ENCODE peak calls at places on chromosomes 4 and X, in six cellular contexts. One of them, this sample, is unnamed. For H3K9me3, the result is how much of the 10 kb centered on the place peaks cover.

GRCh38 chr4:24933684-24934275 is 20.9 kb upstream of the CCDC149 start:
- DNase-seq in adrenal gland: no peak
- DNase-seq in CD8-positive, alpha-beta memory T cell: no peak
- DNase-seq in aorta: no peak
- DNase-seq in T-helper 17 cell: no peak
- DNase-seq in SK-N-SH: no peak
- DNase-seq in this sample: no peak

GRCh38 chr4:54548831-54549460 is 108.8 kb upstream of the KIT start:
- DNase-seq in adrenal gland: no peak
- DNase-seq in CD8-positive, alpha-beta memory T cell: no peak
- DNase-seq in aorta: no peak
- DNase-seq in T-helper 17 cell: no peak
- DNase-seq in SK-N-SH: no peak
- DNase-seq in this sample: no peak

GRCh38 chr4:138724530-138724929 is 291.1 kb upstream of the NOCT start:
- DNase-seq in adrenal gland: no peak
- DNase-seq in CD8-positive, alpha-beta memory T cell: no peak
- DNase-seq in aorta: no peak
- DNase-seq in T-helper 17 cell: no peak
- DNase-seq in SK-N-SH: no peak
- DNase-seq in this sample: peak

GRCh38 chr4:41734366-41734765 is 14.2 kb downstream of the PHOX2B start:
- DNase-seq in adrenal gland: no peak
- DNase-seq in CD8-positive, alpha-beta memory T cell: no peak
- DNase-seq in aorta: no peak
- DNase-seq in T-helper 17 cell: no peak
- DNase-seq in SK-N-SH: no peak
- DNase-seq in this sample: no peak

GRCh38 chr4:189049682-189050081 is 891.0 kb upstream of the FRG1 start:
- DNase-seq in adrenal gland: no peak
- DNase-seq in CD8-positive, alpha-beta memory T cell: no peak
- DNase-seq in aorta: no peak
- DNase-seq in T-helper 17 cell: no peak
- DNase-seq in SK-N-SH: no peak
- DNase-seq in this sample: no peak

GRCh38 chrX:47649302-47649701 is 1.1 kb downstream of the ELK1 start:
- DNase-seq in adrenal gland: no peak
- DNase-seq in CD8-positive, alpha-beta memory T cell: no peak
- DNase-seq in aorta: no peak
- DNase-seq in T-helper 17 cell: no peak
- DNase-seq in SK-N-SH: no peak
- DNase-seq in this sample: no peak

GRCh38 chrX:148938348-148938747 is 437.9 kb downstream of the AFF2 start:
- DNase-seq in adrenal gland: no peak
- DNase-seq in CD8-positive, alpha-beta memory T cell: no peak
- DNase-seq in aorta: no peak
- DNase-seq in T-helper 17 cell: no peak
- DNase-seq in SK-N-SH: no peak
- DNase-seq in this sample: no peak

GRCh38 chr4:5471206-5471605 is 237.2 kb downstream of the EVC2 start:
- DNase-seq in adrenal gland: no peak
- DNase-seq in CD8-positive, alpha-beta memory T cell: no peak
- DNase-seq in aorta: no peak
- DNase-seq in T-helper 17 cell: no peak
- DNase-seq in SK-N-SH: no peak
- DNase-seq in this sample: no peak

GRCh38 chr4:86286729-86287128 is 73.1 kb downstream of the MAPK10 start:
- DNase-seq in adrenal gland: no peak
- DNase-seq in CD8-positive, alpha-beta memory T cell: no peak
- DNase-seq in aorta: no peak
- DNase-seq in T-helper 17 cell: no peak
- DNase-seq in SK-N-SH: no peak
- DNase-seq in this sample: no peak

GRCh38 chrX:153495362-153495751 is 577 bp downstream of the BGN start:
- DNase-seq in adrenal gland: no peak
- DNase-seq in CD8-positive, alpha-beta memory T cell: no peak
- DNase-seq in aorta: no peak
- DNase-seq in T-helper 17 cell: no peak
- DNase-seq in SK-N-SH: no peak
- DNase-seq in this sample: no peak

GRCh38 chr4:71635094-71635493 is 148.8 kb downstream of the GC start:
- DNase-seq in adrenal gland: no peak
- DNase-seq in CD8-positive, alpha-beta memory T cell: no peak
- DNase-seq in aorta: no peak
- DNase-seq in T-helper 17 cell: no peak
- DNase-seq in SK-N-SH: no peak
- DNase-seq in this sample: no peak

GRCh38 chr4:174865418-174865985 is 36.5 kb upstream of the GLRA3 start:
- DNase-seq in adrenal gland: no peak
- DNase-seq in CD8-positive, alpha-beta memory T cell: no peak
- DNase-seq in aorta: no peak
- DNase-seq in T-helper 17 cell: no peak
- DNase-seq in SK-N-SH: no peak
- DNase-seq in this sample: no peak
- H3K9me3 ChIP-seq in adrenal gland: under half
- H3K9me3 ChIP-seq in CD8-positive, alpha-beta memory T cell: under half
- H3K9me3 ChIP-seq in aorta: under half
- H3K9me3 ChIP-seq in T-helper 17 cell: under half
- H3K9me3 ChIP-seq in SK-N-SH: under half
- H3K9me3 ChIP-seq in this sample: under half

DNA sequence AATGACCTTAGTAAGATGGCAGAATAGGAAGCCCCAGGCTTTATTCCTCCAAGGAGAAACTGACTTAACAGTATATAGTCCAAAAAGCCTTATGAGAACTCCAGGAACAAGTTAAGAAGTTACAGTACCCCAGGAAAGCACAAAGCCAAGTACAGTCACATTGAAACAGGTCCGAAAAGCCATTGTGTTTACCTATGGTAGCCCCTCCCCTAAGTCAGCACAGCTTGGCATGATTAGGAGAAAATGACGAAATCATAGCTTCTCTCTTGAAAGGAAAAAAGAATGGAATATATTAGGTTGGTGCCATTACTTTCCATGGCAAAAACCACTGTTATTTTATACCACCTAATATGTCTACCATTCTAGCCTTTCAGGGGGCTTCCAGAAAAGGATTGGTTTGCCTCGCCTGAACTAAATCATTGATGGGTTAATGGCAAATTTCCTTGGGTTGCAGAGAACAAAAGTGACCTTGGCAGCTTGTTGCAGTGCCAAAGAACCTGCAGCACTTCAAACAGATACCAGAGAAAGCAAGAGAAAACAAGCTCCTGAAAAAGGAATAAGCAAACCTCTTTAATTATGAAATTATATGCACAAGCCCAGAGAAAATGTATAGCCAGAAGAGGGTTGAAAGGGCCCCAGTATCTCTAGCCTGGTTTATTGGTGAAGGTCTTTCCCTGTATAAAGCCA is 130.6 kb downstream of the PTCHD1 start:
- DNase-seq in adrenal gland: no peak
- DNase-seq in CD8-positive, alpha-beta memory T cell: no peak
- DNase-seq in aorta: no peak
- DNase-seq in T-helper 17 cell: no peak
- DNase-seq in SK-N-SH: no peak
- DNase-seq in this sample: no peak
- H3K9me3 ChIP-seq in adrenal gland: under half
- H3K9me3 ChIP-seq in CD8-positive, alpha-beta memory T cell: under half
- H3K9me3 ChIP-seq in aorta: under half
- H3K9me3 ChIP-seq in T-helper 17 cell: under half
- H3K9me3 ChIP-seq in SK-N-SH: under half
- H3K9me3 ChIP-seq in this sample: under half

GRCh38 chr4:95929448-95930064 is 89.7 kb downstream of the PDHA2 start:
- DNase-seq in adrenal gland: no peak
- DNase-seq in CD8-positive, alpha-beta memory T cell: no peak
- DNase-seq in aorta: no peak
- DNase-seq in T-helper 17 cell: no peak
- DNase-seq in SK-N-SH: no peak
- DNase-seq in this sample: no peak
- H3K9me3 ChIP-seq in adrenal gland: under half
- H3K9me3 ChIP-seq in CD8-positive, alpha-beta memory T cell: under half
- H3K9me3 ChIP-seq in aorta: under half
- H3K9me3 ChIP-seq in T-helper 17 cell: under half
- H3K9me3 ChIP-seq in SK-N-SH: under half
- H3K9me3 ChIP-seq in this sample: half or more

DNA sequence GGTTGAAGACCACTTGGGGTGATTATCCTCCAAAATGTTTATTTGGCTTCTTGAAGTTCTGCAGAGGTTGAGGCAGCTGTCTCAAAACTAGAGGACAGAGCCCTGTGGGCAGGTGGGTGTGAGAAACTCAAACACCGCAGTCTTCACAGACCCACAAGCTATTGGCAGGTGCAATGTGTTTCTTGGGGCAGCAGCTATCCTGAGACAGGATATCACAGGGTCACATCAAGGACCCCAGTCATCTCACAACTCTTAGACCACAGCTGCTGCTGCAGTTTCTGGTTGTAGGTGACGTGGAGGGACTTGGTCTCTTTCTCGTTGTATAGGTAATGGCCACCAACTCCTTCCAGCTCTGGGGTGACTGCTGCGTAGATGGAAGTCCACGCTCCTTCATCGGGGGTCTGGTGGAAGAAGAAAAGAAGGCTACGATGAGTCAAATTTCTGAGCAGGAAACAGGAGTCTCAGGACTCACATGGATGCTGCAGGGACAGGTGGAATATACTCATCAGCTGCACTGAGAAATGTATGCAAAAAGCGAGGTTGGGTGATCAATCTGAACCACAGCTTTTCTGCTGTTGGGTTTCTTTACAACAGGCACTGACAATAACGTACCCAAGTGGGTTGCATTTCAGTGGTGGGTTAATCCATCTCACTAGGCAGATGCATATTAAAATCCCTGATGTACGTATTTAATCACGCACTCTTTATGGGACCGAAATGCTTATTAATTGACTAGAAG is 279.8 kb downstream of the DHRSX start:
- DNase-seq in adrenal gland: no peak
- DNase-seq in CD8-positive, alpha-beta memory T cell: no peak
- DNase-seq in aorta: no peak
- DNase-seq in T-helper 17 cell: no peak
- DNase-seq in SK-N-SH: no peak
- DNase-seq in this sample: no peak
- H3K9me3 ChIP-seq in adrenal gland: under half
- H3K9me3 ChIP-seq in CD8-positive, alpha-beta memory T cell: under half
- H3K9me3 ChIP-seq in aorta: under half
- H3K9me3 ChIP-seq in T-helper 17 cell: under half
- H3K9me3 ChIP-seq in SK-N-SH: under half
- H3K9me3 ChIP-seq in this sample: half or more

GRCh38 chr4:98326168-98326567 is 65.0 kb downstream of the RAP1GDS1 start:
- DNase-seq in adrenal gland: no peak
- DNase-seq in CD8-positive, alpha-beta memory T cell: no peak
- DNase-seq in aorta: no peak
- DNase-seq in T-helper 17 cell: no peak
- DNase-seq in SK-N-SH: no peak
- DNase-seq in this sample: no peak

GRCh38 chr4:98332017-98332416 is 70.8 kb downstream of the RAP1GDS1 start:
- DNase-seq in adrenal gland: no peak
- DNase-seq in CD8-positive, alpha-beta memory T cell: no peak
- DNase-seq in aorta: no peak
- DNase-seq in T-helper 17 cell: no peak
- DNase-seq in SK-N-SH: no peak
- DNase-seq in this sample: no peak

GRCh38 chr4:98327694-98328093 is 66.5 kb downstream of the RAP1GDS1 start:
- DNase-seq in adrenal gland: no peak
- DNase-seq in CD8-positive, alpha-beta memory T cell: no peak
- DNase-seq in aorta: no peak
- DNase-seq in T-helper 17 cell: no peak
- DNase-seq in SK-N-SH: no peak
- DNase-seq in this sample: no peak
- H3K9me3 ChIP-seq in adrenal gland: under half
- H3K9me3 ChIP-seq in CD8-positive, alpha-beta memory T cell: under half
- H3K9me3 ChIP-seq in aorta: under half
- H3K9me3 ChIP-seq in T-helper 17 cell: under half
- H3K9me3 ChIP-seq in SK-N-SH: under half
- H3K9me3 ChIP-seq in this sample: under half

GRCh38 chrX:104310657-104311056 is 55.9 kb upstream of the ESX1 start:
- DNase-seq in adrenal gland: no peak
- DNase-seq in CD8-positive, alpha-beta memory T cell: no peak
- DNase-seq in aorta: no peak
- DNase-seq in T-helper 17 cell: no peak
- DNase-seq in SK-N-SH: no peak
- DNase-seq in this sample: no peak

GRCh38 chrX:104310084-104310483 is 55.4 kb upstream of the ESX1 start:
- DNase-seq in adrenal gland: no peak
- DNase-seq in CD8-positive, alpha-beta memory T cell: no peak
- DNase-seq in aorta: no peak
- DNase-seq in T-helper 17 cell: no peak
- DNase-seq in SK-N-SH: peak
- DNase-seq in this sample: no peak

GRCh38 chrX:104309169-104309568 is 54.4 kb upstream of the ESX1 start:
- DNase-seq in adrenal gland: no peak
- DNase-seq in CD8-positive, alpha-beta memory T cell: no peak
- DNase-seq in aorta: no peak
- DNase-seq in T-helper 17 cell: no peak
- DNase-seq in SK-N-SH: no peak
- DNase-seq in this sample: no peak

GRCh38 chrX:104307341-104307740 is 52.6 kb upstream of the ESX1 start:
- DNase-seq in adrenal gland: no peak
- DNase-seq in CD8-positive, alpha-beta memory T cell: no peak
- DNase-seq in aorta: no peak
- DNase-seq in T-helper 17 cell: no peak
- DNase-seq in SK-N-SH: no peak
- DNase-seq in this sample: no peak

DNA sequence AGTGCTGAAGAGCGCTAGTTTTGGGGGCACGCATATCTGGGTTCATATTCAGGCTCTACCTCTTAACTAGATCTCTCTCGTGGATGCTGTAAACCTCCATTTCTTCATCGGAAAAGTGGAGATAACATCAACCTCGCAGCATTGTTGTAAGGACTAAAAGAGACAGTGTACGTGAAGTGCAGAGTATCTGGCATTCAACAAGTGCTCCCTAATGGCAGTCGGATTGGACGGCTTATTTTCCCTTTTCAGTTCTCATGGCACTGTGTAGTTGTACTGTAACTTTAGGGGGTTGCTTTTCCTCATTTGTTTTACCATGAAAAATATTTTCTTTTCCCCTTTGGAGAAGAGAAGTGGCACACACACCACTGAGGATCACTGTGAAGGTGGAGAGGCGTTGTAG is 51.4 kb upstream of the ESX1 start:
- DNase-seq in adrenal gland: no peak
- DNase-seq in CD8-positive, alpha-beta memory T cell: no peak
- DNase-seq in aorta: no peak
- DNase-seq in T-helper 17 cell: no peak
- DNase-seq in SK-N-SH: no peak
- DNase-seq in this sample: no peak
- H3K9me3 ChIP-seq in adrenal gland: under half
- H3K9me3 ChIP-seq in CD8-positive, alpha-beta memory T cell: under half
- H3K9me3 ChIP-seq in aorta: under half
- H3K9me3 ChIP-seq in T-helper 17 cell: under half
- H3K9me3 ChIP-seq in SK-N-SH: under half
- H3K9me3 ChIP-seq in this sample: under half

GRCh38 chrX:74049126-74049525 is 254.9 kb upstream of the ZCCHC13 start:
- DNase-seq in adrenal gland: no peak
- DNase-seq in CD8-positive, alpha-beta memory T cell: no peak
- DNase-seq in aorta: no peak
- DNase-seq in T-helper 17 cell: no peak
- DNase-seq in SK-N-SH: no peak
- DNase-seq in this sample: no peak
- H3K9me3 ChIP-seq in adrenal gland: under half
- H3K9me3 ChIP-seq in CD8-positive, alpha-beta memory T cell: under half
- H3K9me3 ChIP-seq in aorta: under half
- H3K9me3 ChIP-seq in T-helper 17 cell: under half
- H3K9me3 ChIP-seq in SK-N-SH: under half
- H3K9me3 ChIP-seq in this sample: under half

GRCh38 chrX:46502848-46503247 is 42.4 kb downstream of the ZNF674 start:
- DNase-seq in adrenal gland: no peak
- DNase-seq in CD8-positive, alpha-beta memory T cell: no peak
- DNase-seq in aorta: no peak
- DNase-seq in T-helper 17 cell: no peak
- DNase-seq in SK-N-SH: no peak
- DNase-seq in this sample: no peak

GRCh38 chrX:46506076-46506475 is 39.1 kb downstream of the ZNF674 start:
- DNase-seq in adrenal gland: no peak
- DNase-seq in CD8-positive, alpha-beta memory T cell: no peak
- DNase-seq in aorta: no peak
- DNase-seq in T-helper 17 cell: no peak
- DNase-seq in SK-N-SH: no peak
- DNase-seq in this sample: no peak
- H3K9me3 ChIP-seq in adrenal gland: under half
- H3K9me3 ChIP-seq in CD8-positive, alpha-beta memory T cell: under half
- H3K9me3 ChIP-seq in aorta: under half
- H3K9me3 ChIP-seq in T-helper 17 cell: under half
- H3K9me3 ChIP-seq in SK-N-SH: under half
- H3K9me3 ChIP-seq in this sample: under half

This sample was measured in endodermal cell.